ENCODE peak calls at places on chromosomes 16 and 17, in seven cellular contexts. F is COR-L47, V is tibial artery, C is NB4, P is GM19239, Z is GM23338, J is keratinocyte. H is an unnamed sample.

GRCh38 chr16:29820271-29820701 is at the start of gene MVP:
- DNase-seq in V (peak; percentile 80), F (no peak), C (peak; percentile 58), J (no peak), Z (no peak), P (no peak), H (no peak)

GRCh38 chr17:15914400-15915165 is 30.3 kb upstream of the ADORA2B start:
- DNase-seq in F (no peak), V (no peak), C (peak; percentile 87), P (no peak), Z (no peak), J (no peak), H (no peak)

GRCh38 chr16:24681793-24682192 is 47.7 kb upstream of the TNRC6A start:
- DNase-seq in F (no peak), V (no peak), P (no peak), J (no peak), C (no peak), Z (no peak), H (no peak)

GRCh38 chr16:10918294-10919002 is 23.8 kb downstream of the DEXI start:
- DNase-seq in P (peak; percentile 83), V (peak; percentile 99), Z (peak; percentile 96), F (peak; percentile 70), J (peak; percentile 84), C (peak; percentile 91), H (peak; percentile 96)

GRCh38 chr17:7183433-7184090 is 4.4 kb upstream of the ASGR1 start:
- DNase-seq in P (no peak), C (no peak), J (no peak), F (no peak), Z (no peak), V (no peak), H (no peak)

GRCh38 chr17:15263206-15263579 is 1.9 kb downstream of the PMP22 start:
- DNase-seq in V (peak; percentile 97), P (no peak), C (no peak), J (no peak), F (no peak), Z (peak; percentile 76), H (peak; percentile 81)

GRCh38 chr17:55421179-55421934 is at the start of gene MMD:
- DNase-seq in J (no peak), C (no peak), P (no peak), Z (peak; percentile 51), F (no peak), V (no peak), H (no peak)

GRCh38 chr17:19978206-19978802 is 676 bp upstream of the AKAP10 start:
- DNase-seq in V (peak; percentile 28), C (peak; percentile 91), Z (peak; percentile 56), J (no peak), F (no peak), P (peak; percentile 46), H (no peak)

GRCh38 chr17:31309525-31309924 is 4.3 kb downstream of the EVI2B start:
- DNase-seq in V (no peak), C (peak; percentile 91), J (no peak), P (peak; percentile 14), F (no peak), Z (no peak), H (no peak)

GRCh38 chr16:17367034-17367433 is 103.7 kb downstream of the XYLT1 start:
- DNase-seq in V (no peak), F (no peak), P (no peak), C (no peak), Z (no peak), J (no peak), H (no peak)

GRCh38 chr17:17841620-17842025 is 4.8 kb upstream of the SREBF1 start:
- DNase-seq in Z (no peak), P (no peak), F (no peak), J (no peak), C (no peak), V (no peak), H (no peak)

GRCh38 chr17:50026901-50027638 is 28.8 kb upstream of the ITGA3 start:
- DNase-seq in F (peak; percentile 49), V (peak; percentile 88), C (peak; percentile 72), Z (peak; percentile 82), P (peak; percentile 73), J (peak; percentile 70), H (no peak)

GRCh38 chr17:76697702-76698465 is 12.9 kb downstream of the MXRA7 start:
- DNase-seq in F (no peak), P (no peak), C (no peak), V (no peak), Z (peak; percentile 70), J (no peak), H (no peak)

GRCh38 chr16:83473109-83473508 is 334.7 kb upstream of the HSBP1 start:
- DNase-seq in C (peak; percentile 15), J (no peak), F (no peak), V (no peak), Z (no peak), P (no peak), H (no peak)

GRCh38 chr17:43611230-43611969 is 50.3 kb downstream of the MEOX1 start:
- DNase-seq in V (no peak), P (no peak), F (no peak), Z (no peak), C (peak; percentile 36), J (no peak), H (no peak)

GRCh38 chr16:20814761-20815160 is 8.4 kb downstream of the REXO5 start:
- DNase-seq in V (no peak), F (no peak), P (no peak), J (no peak), Z (no peak), C (no peak), H (no peak)